ENCODE peak calls at places on chromosome 20, in nine cellular contexts. D, A, H, K, W, Q, M, F and T are unnamed samples.
A peak's percentile ranks its signal among the peaks of the same experiment; 100 is the strongest.

GRCh38 chr20:39364320-39364719 is 402.2 kb downstream of the DHX35 start:
- DNase-seq in H (no peak), Q (no peak), F (no peak), A (no peak), K (no peak), W (no peak), D (no peak), M (no peak), T (no peak)

GRCh38 chr20:22243063-22243462 is 341.3 kb downstream of the FOXA2 start:
- DNase-seq in F (no peak), A (no peak), H (no peak), Q (no peak), D (no peak), K (no peak), M (no peak), W (no peak), T (no peak)

GRCh38 chr20:50629675-50630055 is 61.7 kb downstream of the RIPOR3 start:
- DNase-seq in F (no peak), K (no peak), M (no peak), H (no peak), Q (no peak), W (no peak), D (no peak), A (no peak), T (no peak)

GRCh38 chr20:41198443-41198842 is 61.1 kb downstream of the PLCG1 start:
- DNase-seq in Q (no peak), H (no peak), D (no peak), W (no peak), A (no peak), K (no peak), F (no peak), M (no peak), T (no peak)

GRCh38 chr20:12012241-12013222 is 94.8 kb downstream of the BTBD3 start:
- DNase-seq in H (no peak), A (peak; percentile 50), D (peak; percentile 31), M (peak; percentile 71), W (peak; percentile 59), Q (peak; percentile 69), K (no peak), F (peak; percentile 61), T (peak; percentile 8)

GRCh38 chr20:33915726-33916331 is 77.9 kb upstream of the RALY start:
- DNase-seq in F (peak; percentile 68), Q (peak; percentile 81), K (no peak), W (no peak), D (no peak), M (peak; percentile 35), H (no peak), A (peak; percentile 73), T (no peak)

GRCh38 chr20:23200914-23201313 is 114.8 kb upstream of the CD93 start:
- DNase-seq in F (peak; percentile 63), D (no peak), K (no peak), W (peak; percentile 25), Q (peak; percentile 47), H (no peak), M (peak; percentile 44), A (peak; percentile 27), T (no peak)

GRCh38 chr20:2167122-2167521 is 65.5 kb downstream of the STK35 start:
- DNase-seq in Q (no peak), H (no peak), F (no peak), M (no peak), W (no peak), K (no peak), A (no peak), D (no peak), T (no peak)

GRCh38 chr20:60993647-60994046 is 258.4 kb upstream of the CDH4 start:
- DNase-seq in W (no peak), M (no peak), A (no peak), Q (no peak), D (no peak), H (no peak), K (no peak), F (no peak), T (peak; percentile 8)

GRCh38 chr20:40583195-40583594 is 105.8 kb downstream of the MAFB start:
- DNase-seq in K (no peak), M (peak; percentile 55), Q (no peak), H (no peak), W (no peak), A (no peak), F (no peak), D (no peak), T (no peak)

GRCh38 chr20:39993737-39994136 is 695.3 kb downstream of the MAFB start:
- DNase-seq in D (no peak), M (no peak), Q (no peak), F (peak; percentile 59), K (no peak), W (no peak), A (no peak), H (no peak), T (no peak)

GRCh38 chr20:48223715-48224114 is 438.4 kb upstream of the SULF2 start:
- DNase-seq in H (no peak), F (no peak), M (no peak), A (no peak), D (no peak), K (no peak), Q (no peak), W (no peak), T (no peak)

GRCh38 chr20:35187584-35188190 is 15.8 kb downstream of the PROCR start:
- DNase-seq in A (no peak), H (no peak), D (no peak), W (no peak), F (no peak), M (no peak), K (no peak), Q (no peak), T (no peak)

GRCh38 chr20:60024801-60025200 is 66.6 kb downstream of the CDH26 start:
- DNase-seq in K (no peak), A (no peak), F (no peak), M (no peak), Q (no peak), W (no peak), H (no peak), D (no peak), T (no peak)

GRCh38 chr20:33477386-33478234 is 12.3 kb upstream of the CBFA2T2 start:
- DNase-seq in Q (no peak), H (no peak), F (no peak), D (no peak), K (no peak), A (no peak), M (no peak), W (no peak), T (no peak)

GRCh38 chr20:7470912-7471311 is 469.3 kb downstream of the HAO1 start:
- DNase-seq in K (no peak), H (no peak), W (no peak), A (no peak), F (no peak), D (no peak), M (no peak), Q (no peak), T (no peak)
- TF ChIP-seq CTCF in K (no peak), H (no peak), W (no peak), A (no peak), F (no peak), D (no peak), M (no peak), Q (no peak), T (no peak)

DNA sequence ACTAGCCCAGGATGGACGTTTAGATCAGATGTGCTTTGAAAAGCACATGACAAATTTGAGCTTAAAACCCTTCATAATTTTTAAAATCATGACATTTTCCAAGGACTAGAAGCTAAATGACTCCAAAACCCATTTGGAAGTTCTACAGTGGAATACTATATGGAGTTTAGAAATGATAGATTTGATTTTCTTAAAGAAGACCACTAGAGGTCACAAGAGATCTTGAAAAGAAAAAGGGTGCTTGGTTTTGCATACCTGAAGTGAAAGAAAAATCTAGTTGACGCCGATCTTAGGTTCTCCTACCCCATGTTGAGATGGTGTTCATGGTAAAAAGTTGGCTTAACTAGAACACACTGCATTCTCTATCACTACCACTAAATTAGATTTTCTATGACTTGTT is 31.5 kb downstream of the CFAP61 start:
- DNase-seq in M (no peak), F (no peak), D (peak; percentile 11), Q (no peak), W (peak; percentile 38), A (peak; percentile 46), H (no peak), K (no peak), T (no peak)
- TF ChIP-seq CTCF in M (no peak), F (peak; percentile 64), D (peak; percentile 36), Q (no peak), W (peak; percentile 22), A (peak; percentile 50), H (peak; percentile 74), K (no peak), T (peak; percentile 77)

GRCh38 chr20:54984104-54984448 is 508.7 kb downstream of the DOK5 start:
- DNase-seq in H (no peak), W (no peak), K (no peak), Q (no peak), A (no peak), D (no peak), F (no peak), M (no peak), T (no peak)

GRCh38 chr20:54981181-54981580 is 505.8 kb downstream of the DOK5 start:
- DNase-seq in A (no peak), D (no peak), H (no peak), Q (no peak), M (no peak), K (no peak), F (no peak), W (no peak), T (no peak)

GRCh38 chr20:54985100-54985499 is 509.7 kb downstream of the DOK5 start:
- DNase-seq in A (no peak), Q (no peak), D (peak; percentile 94), K (no peak), W (no peak), F (no peak), H (no peak), M (no peak), T (no peak)

GRCh38 chr20:54980321-54980960 is 505.0 kb downstream of the DOK5 start:
- DNase-seq in D (peak; percentile 26), Q (no peak), M (no peak), W (no peak), A (no peak), F (no peak), K (no peak), H (no peak), T (no peak)
- TF ChIP-seq CTCF in D (peak; percentile 67), Q (no peak), M (no peak), W (no peak), A (peak; percentile 17), F (peak; percentile 41), K (no peak), H (peak; percentile 41), T (peak; percentile 70)

DNA sequence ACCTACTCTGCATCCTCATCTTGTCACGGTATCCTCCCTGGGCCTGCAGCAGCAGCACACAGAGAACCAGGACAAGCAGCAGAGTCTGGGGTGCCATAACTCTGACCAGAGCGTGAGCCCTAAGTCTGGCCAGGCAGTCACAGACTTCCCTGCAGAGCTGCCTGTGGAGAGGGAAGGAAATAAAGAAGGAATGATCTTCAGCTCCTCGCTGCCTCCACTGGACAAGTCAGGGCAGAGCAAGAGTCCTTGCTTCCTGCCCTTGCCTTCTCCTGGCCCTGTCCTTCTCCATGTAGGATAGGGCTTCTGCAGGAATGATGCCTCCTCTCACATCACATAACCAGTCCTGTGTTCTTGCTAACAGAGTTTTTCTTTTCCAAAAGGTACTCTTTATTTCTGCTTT is 15.9 kb upstream of the WFDC11 start:
- DNase-seq in A (no peak), Q (peak; percentile 11), K (no peak), H (no peak), D (no peak), F (no peak), W (no peak), M (no peak), T (no peak)
- TF ChIP-seq CTCF in A (no peak), Q (peak; percentile 16), K (no peak), H (no peak), D (peak; percentile 23), F (no peak), W (no peak), M (no peak), T (peak; percentile 35)